ENCODE peak calls at places on chromosomes 3 and 15, in four cellular contexts. N is neuronal stem cell; G is AG20443; D is activated T-helper 1 cell treated with anti-CD3 and anti-CD28 coated beads, Interleukin-2, amount 50 U/mL, for 16 hours. M is an unnamed sample.

GRCh38 chr3:26118165-26118564 is 328.3 kb downstream of the OXSM start:
- DNase-seq in D (no peak), N (no peak), G (no peak), M (no peak)

GRCh38 chr3:50658831-50659230 is 15.9 kb upstream of the DOCK3 start:
- DNase-seq in G (no peak), D (no peak), N (no peak), M (no peak)

GRCh38 chr3:133383175-133383574 is 16.7 kb upstream of the BFSP2 start:
- DNase-seq in G (no peak), N (no peak), D (no peak), M (no peak)

GRCh38 chr15:80595391-80595790 is 99.7 kb upstream of the ABHD17C start:
- DNase-seq in N (no peak), D (no peak), G (no peak), M (no peak)

GRCh38 chr3:123469323-123469995 is 20.6 kb upstream of the ADCY5 start:
- DNase-seq in D (no peak), N (no peak), G (no peak), M (no peak)

GRCh38 chr15:66041276-66041675 is 172.0 kb downstream of the RAB11A start:
- DNase-seq in D (no peak), G (no peak), N (no peak), M (no peak)

GRCh38 chr3:143563786-143564185 is 284.5 kb downstream of the SLC9A9 start:
- DNase-seq in G (no peak), D (no peak), N (no peak), M (no peak)

GRCh38 chr15:90231028-90232017 is 2.4 kb downstream of the CIB1 start:
- DNase-seq in N (no peak), D (peak), G (no peak), M (no peak)

GRCh38 chr3:9123849-9124248 is 125.6 kb downstream of the SRGAP3 start:
- DNase-seq in G (no peak), N (no peak), D (no peak), M (no peak)

GRCh38 chr3:63595221-63595620 is 57.3 kb upstream of the SNTN start:
- DNase-seq in N (no peak), G (no peak), D (no peak), M (no peak)

GRCh38 chr15:44034933-44035624 is 160.0 kb downstream of the FRMD5 start:
- DNase-seq in G (peak), D (no peak), N (no peak), M (no peak)

GRCh38 chr15:92843819-92844218 is 56.3 kb upstream of the CHD2 start:
- DNase-seq in G (no peak), D (no peak), N (no peak), M (no peak)

GRCh38 chr3:145175626-145176025 is 985.4 kb downstream of the PLOD2 start:
- DNase-seq in D (no peak), N (no peak), G (no peak), M (no peak)

GRCh38 chr3:177703788-177704187 is 506.5 kb upstream of the TBL1XR1 start:
- DNase-seq in D (no peak), G (peak), N (no peak), M (no peak)

GRCh38 chr3:52831500-52832301 is 1.2 kb upstream of the ITIH4 start:
- DNase-seq in N (no peak), G (peak), D (no peak), M (peak)

GRCh38 chr3:65894679-65895078 is 144.0 kb downstream of the MAGI1 start:
- DNase-seq in N (no peak), G (peak), D (no peak), M (no peak)

GRCh38 chr15:25725758-25726157 is 137.4 kb downstream of the ATP10A start:
- DNase-seq in G (no peak), D (no peak), N (no peak), M (no peak)

GRCh38 chr15:68211656-68212320 is 6.7 kb upstream of the CALML4 start:
- DNase-seq in N (no peak), G (no peak), D (no peak), M (no peak)

GRCh38 chr3:112470791-112471190 is 28.5 kb downstream of the BTLA start:
- DNase-seq in N (no peak), G (peak), D (no peak), M (no peak)

GRCh38 chr3:47722859-47723258 is 58.8 kb downstream of the SMARCC1 start:
- DNase-seq in D (no peak), N (no peak), G (no peak), M (no peak)

GRCh38 chr3:23073721-23074300 is 129.3 kb upstream of the UBE2E2 start:
- DNase-seq in D (no peak), G (no peak), N (no peak), M (no peak)

GRCh38 chr3:187669675-187670504 is at the start of gene SST:
- DNase-seq in D (no peak), N (peak), G (peak), M (no peak)

GRCh38 chr3:137764001-137764433 is at the start of gene SOX14:
- DNase-seq in D (no peak), G (no peak), N (no peak), M (no peak)

GRCh38 chr15:57215371-57215770 is 160.9 kb upstream of the CGNL1 start:
- DNase-seq in D (no peak), G (no peak), N (no peak), M (no peak)

GRCh38 chr3:24259901-24260512 is 234.6 kb downstream of the THRB start:
- DNase-seq in N (no peak), G (peak), D (no peak), M (no peak)

GRCh38 chr3:123054422-123054821 is 12.4 kb upstream of the PDIA5 start:
- DNase-seq in D (no peak), N (no peak), G (no peak), M (no peak)

GRCh38 chr3:15217841-15218267 is 11.8 kb downstream of the CAPN7 start:
- DNase-seq in D (no peak), N (no peak), G (no peak), M (no peak)

GRCh38 chr3:149736180-149737100 is 15.8 kb downstream of the COMMD2 start:
- DNase-seq in N (no peak), G (peak), D (no peak), M (no peak)

GRCh38 chr3:86948840-86949239 is 42.1 kb downstream of the VGLL3 start:
- DNase-seq in G (peak), N (no peak), D (no peak), M (no peak)

GRCh38 chr3:10950476-10951294 is 41.9 kb upstream of the SLC6A1 start:
- DNase-seq in D (no peak), G (peak), N (no peak), M (peak)

GRCh38 chr3:173653781-173654180 is 256.2 kb downstream of the NLGN1 start:
- DNase-seq in N (no peak), G (no peak), D (no peak), M (no peak)

GRCh38 chr3:47323431-47324277 is 40.9 kb downstream of the KLHL18 start:
- DNase-seq in D (no peak), N (no peak), G (no peak), M (no peak)

GRCh38 chr3:159265705-159266104 is 463.9 kb downstream of the MFSD1 start:
- DNase-seq in D (no peak), G (no peak), N (no peak), M (no peak)

GRCh38 chr3:152745677-152746076 is 89.3 kb upstream of the P2RY1 start:
- DNase-seq in N (no peak), D (no peak), G (no peak), M (no peak)

GRCh38 chr15:92638709-92639365 is 16.7 kb downstream of the FAM174B start:
- DNase-seq in G (no peak), D (no peak), N (no peak), M (no peak)

GRCh38 chr3:16484216-16484615 is 29.3 kb downstream of the RFTN1 start:
- DNase-seq in D (no peak), G (peak), N (no peak), M (no peak)

GRCh38 chr15:80902298-80902801 is 87.3 kb downstream of the MESD start:
- DNase-seq in N (no peak), G (no peak), D (no peak), M (no peak)

GRCh38 chr3:65963787-65964707 is 74.7 kb downstream of the MAGI1 start:
- DNase-seq in N (no peak), D (no peak), G (peak), M (no peak)

GRCh38 chr3:119643528-119643927 is 16.9 kb downstream of the POPDC2 start:
- DNase-seq in D (no peak), G (peak), N (no peak), M (no peak)

M was measured in 8988T.